ENCODE peak calls at places on chromosomes 13 and 19, in ten cellular contexts. B is uterus, C is psoas muscle, L is PC-9, M is upper lobe of left lung, X is upper lobe of right lung, I is left ventricle myocardium inferior, A is hepatocyte, G is GM12878, U is PC-3. W is an unnamed sample.

GRCh38 chr19:32224371-32225244 is 120.8 kb upstream of the ZNF507 start:
- DNase-seq in B (peak), C (peak), L (no peak), M (peak), X (peak), I (peak), A (peak), G (no peak), U (peak), W (peak)

GRCh38 chr13:24038846-24039330 is 121.6 kb upstream of the SPATA13 start:
- DNase-seq in B (no peak), C (no peak), L (peak), M (no peak), X (no peak), I (no peak), A (no peak), G (no peak), U (peak), W (no peak)

GRCh38 chr13:32320528-32320927 is 5.2 kb downstream of the BRCA2 start:
- DNase-seq in B (no peak), C (no peak), L (no peak), M (no peak), X (no peak), I (no peak), A (no peak), G (no peak), U (peak), W (no peak)

GRCh38 chr19:12163841-12164240 is 945 bp downstream of the ZNF136 start:
- DNase-seq in B (no peak), C (no peak), L (no peak), M (no peak), X (no peak), I (no peak), A (peak), G (no peak), U (peak), W (no peak)

GRCh38 chr19:36796714-36796999 is 24.1 kb upstream of the ZNF850 start:
- DNase-seq in B (no peak), C (no peak), L (no peak), M (peak), X (no peak), I (no peak), A (no peak), G (no peak), U (no peak), W (no peak)

GRCh38 chr19:49442793-49443365 is 1.6 kb upstream of the SLC17A7 start:
- DNase-seq in B (peak), C (peak), L (peak), M (peak), X (peak), I (peak), A (peak), G (no peak), U (peak), W (peak)

GRCh38 chr13:94115054-94115453 is 364.4 kb downstream of the DCT start:
- DNase-seq in B (no peak), C (no peak), L (no peak), M (no peak), X (no peak), I (no peak), A (no peak), G (no peak), U (peak), W (no peak)

GRCh38 chr13:106038752-106039151 is 496.7 kb downstream of the EFNB2 start:
- DNase-seq in B (no peak), C (no peak), L (peak), M (no peak), X (no peak), I (no peak), A (no peak), G (no peak), U (peak), W (no peak)

GRCh38 chr13:73496711-73497110 is 437.9 kb downstream of the KLF5 start:
- DNase-seq in B (no peak), C (no peak), L (peak), M (no peak), X (no peak), I (no peak), A (no peak), G (no peak), U (peak), W (no peak)

GRCh38 chr13:52411629-52412028 is 5.7 kb upstream of the THSD1 start:
- DNase-seq in B (no peak), C (no peak), L (no peak), M (no peak), X (no peak), I (no peak), A (peak), G (peak), U (peak), W (no peak)

GRCh38 chr19:43779820-43780219 is 953 bp downstream of the KCNN4 start:
- DNase-seq in B (no peak), C (no peak), L (peak), M (no peak), X (no peak), I (no peak), A (peak), G (no peak), U (peak), W (no peak)

GRCh38 chr19:8192227-8192820 is 16.8 kb upstream of the CERS4 start:
- DNase-seq in B (no peak), C (no peak), L (no peak), M (no peak), X (no peak), I (no peak), A (no peak), G (no peak), U (no peak), W (no peak)

GRCh38 chr13:80783926-80784325 is 443.0 kb upstream of the SPRY2 start:
- DNase-seq in B (no peak), C (no peak), L (no peak), M (no peak), X (no peak), I (no peak), A (no peak), G (no peak), U (no peak), W (no peak)

GRCh38 chr19:51359294-51359693 is 6.9 kb downstream of the ETFB start:
- DNase-seq in B (no peak), C (no peak), L (no peak), M (no peak), X (no peak), I (no peak), A (peak), G (no peak), U (peak), W (no peak)

GRCh38 chr13:67619987-67620386 is 389.9 kb upstream of the PCDH9 start:
- DNase-seq in B (no peak), C (no peak), L (no peak), M (no peak), X (no peak), I (no peak), A (peak), G (no peak), U (peak), W (no peak)

GRCh38 chr19:976476-976875 is 7.7 kb upstream of the WDR18 start:
- DNase-seq in B (no peak), C (no peak), L (no peak), M (no peak), X (no peak), I (no peak), A (peak), G (no peak), U (no peak), W (no peak)

GRCh38 chr13:41458939-41459753 is 1.8 kb downstream of the RGCC start:
- DNase-seq in B (no peak), C (no peak), L (no peak), M (no peak), X (peak), I (peak), A (peak), G (no peak), U (peak), W (peak)

GRCh38 chr13:68257111-68257842 is 1027.1 kb upstream of the PCDH9 start:
- DNase-seq in B (no peak), C (no peak), L (peak), M (no peak), X (no peak), I (no peak), A (no peak), G (no peak), U (no peak), W (no peak)

GRCh38 chr13:109368230-109368629 is 418.2 kb downstream of the IRS2 start:
- DNase-seq in B (no peak), C (no peak), L (no peak), M (no peak), X (no peak), I (no peak), A (no peak), G (no peak), U (no peak), W (no peak)

GRCh38 chr13:57823704-57824103 is 192.2 kb downstream of the PCDH17 start:
- DNase-seq in B (no peak), C (no peak), L (no peak), M (no peak), X (no peak), I (no peak), A (no peak), G (no peak), U (no peak), W (no peak)

GRCh38 chr13:50842711-50843255 is 709 bp downstream of the DLEU7 start:
- DNase-seq in B (no peak), C (peak), L (no peak), M (no peak), X (no peak), I (no peak), A (no peak), G (no peak), U (no peak), W (no peak)
- H3K27ac ChIP-seq in B (no peak), C (no peak), L (no peak), M (no peak), X (no peak), I (no peak), A (no peak), G (no peak), U (no peak), W (no peak)

GRCh38 chr13:99892866-99893504 is 78.6 kb downstream of the ZIC5 start:
- DNase-seq in B (no peak), C (no peak), L (no peak), M (no peak), X (no peak), I (no peak), A (no peak), G (no peak), U (no peak), W (no peak)

GRCh38 chr13:99894835-99895427 is 76.6 kb downstream of the ZIC5 start:
- DNase-seq in B (no peak), C (no peak), L (no peak), M (no peak), X (no peak), I (no peak), A (no peak), G (no peak), U (no peak), W (no peak)

GRCh38 chr13:99894105-99894504 is 77.5 kb downstream of the ZIC5 start:
- DNase-seq in B (no peak), C (no peak), L (no peak), M (no peak), X (no peak), I (no peak), A (no peak), G (no peak), U (no peak), W (no peak)

GRCh38 chr13:99892189-99892588 is 79.4 kb downstream of the ZIC5 start:
- DNase-seq in B (no peak), C (no peak), L (no peak), M (no peak), X (no peak), I (no peak), A (no peak), G (no peak), U (no peak), W (no peak)

DNA sequence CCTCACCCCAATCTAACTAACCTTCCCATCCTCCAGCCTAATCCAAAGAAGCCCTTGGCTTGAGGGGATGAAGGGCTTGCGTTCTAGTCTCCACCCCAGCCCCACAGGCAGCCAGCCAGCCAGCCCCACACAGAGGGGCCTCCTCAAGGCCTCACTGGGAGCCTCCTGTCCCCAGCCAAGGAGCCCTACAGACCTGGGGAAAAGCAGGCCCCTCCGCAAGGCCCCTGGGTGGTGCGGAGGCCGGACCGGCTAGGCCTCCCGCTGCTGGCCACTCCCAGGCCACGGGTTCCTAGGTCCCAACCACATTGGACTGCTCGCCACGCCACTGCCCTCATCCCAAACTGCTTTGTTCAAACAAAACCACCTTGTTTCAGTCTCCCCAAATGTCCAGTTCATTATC is 78.0 kb downstream of the ZIC5 start:
- DNase-seq in B (no peak), C (no peak), L (no peak), M (no peak), X (no peak), I (no peak), A (no peak), G (no peak), U (no peak), W (no peak)
- TF ChIP-seq CTCF in B (no peak), C (no peak), L (no peak), M (no peak), X (no peak), I (no peak), A (no peak), G (no peak), U (no peak), W (no peak)

GRCh38 chr19:5667751-5668271 is 12.5 kb downstream of the MICOS13 start:
- DNase-seq in B (no peak), C (no peak), L (no peak), M (peak), X (no peak), I (no peak), A (peak), G (no peak), U (no peak), W (no peak)
- H3K27ac ChIP-seq in B (no peak), C (no peak), L (no peak), M (no peak), X (no peak), I (no peak), A (no peak), G (no peak), U (no peak), W (no peak)

DNA sequence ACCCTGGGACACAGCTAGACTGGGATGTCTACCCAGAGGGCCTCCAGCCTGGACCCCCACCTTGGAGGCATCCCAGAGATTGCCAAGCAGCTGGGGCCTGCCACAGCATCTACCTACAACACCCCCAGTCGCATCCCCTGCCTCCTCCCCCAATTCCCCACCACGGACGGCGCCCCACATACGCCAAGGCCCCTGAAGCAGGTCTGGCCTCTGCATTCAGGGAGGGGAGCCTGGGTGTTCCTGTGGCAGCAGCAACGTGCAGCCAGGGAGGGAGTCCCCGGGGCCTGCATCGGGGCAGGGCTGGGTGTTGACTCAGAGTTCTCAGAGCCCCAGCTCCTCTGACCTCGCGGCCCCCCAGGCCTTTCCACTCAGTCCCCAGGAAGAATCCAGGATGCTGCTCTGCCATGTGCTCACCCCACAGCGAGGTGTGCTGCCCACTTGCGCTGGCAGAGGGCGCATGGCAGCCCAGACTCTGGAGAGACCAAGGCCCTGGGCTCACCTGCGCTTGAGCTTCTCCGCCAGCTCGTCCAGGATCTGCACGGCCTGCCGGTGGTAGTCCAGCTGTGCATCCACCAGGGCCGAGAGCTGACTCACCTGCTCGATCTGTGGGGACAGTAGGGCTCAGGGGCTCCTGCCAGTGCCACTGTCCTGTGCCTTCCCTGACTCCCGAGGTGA is 19.6 kb downstream of the MPND start:
- DNase-seq in B (no peak), C (no peak), L (no peak), M (peak), X (no peak), I (no peak), A (no peak), G (no peak), U (peak), W (no peak)
- TF ChIP-seq CTCF in B (no peak), C (no peak), L (peak), M (no peak), X (no peak), I (no peak), A (no peak), G (peak), U (peak), W (no peak)

GRCh38 chr19:2260341-2260751 is 4.1 kb upstream of the JSRP1 start:
- DNase-seq in B (no peak), C (no peak), L (peak), M (no peak), X (no peak), I (no peak), A (no peak), G (no peak), U (peak), W (no peak)
- H3K27ac ChIP-seq in B (no peak), C (no peak), L (peak), M (no peak), X (no peak), I (no peak), A (no peak), G (no peak), U (no peak), W (no peak)

DNA sequence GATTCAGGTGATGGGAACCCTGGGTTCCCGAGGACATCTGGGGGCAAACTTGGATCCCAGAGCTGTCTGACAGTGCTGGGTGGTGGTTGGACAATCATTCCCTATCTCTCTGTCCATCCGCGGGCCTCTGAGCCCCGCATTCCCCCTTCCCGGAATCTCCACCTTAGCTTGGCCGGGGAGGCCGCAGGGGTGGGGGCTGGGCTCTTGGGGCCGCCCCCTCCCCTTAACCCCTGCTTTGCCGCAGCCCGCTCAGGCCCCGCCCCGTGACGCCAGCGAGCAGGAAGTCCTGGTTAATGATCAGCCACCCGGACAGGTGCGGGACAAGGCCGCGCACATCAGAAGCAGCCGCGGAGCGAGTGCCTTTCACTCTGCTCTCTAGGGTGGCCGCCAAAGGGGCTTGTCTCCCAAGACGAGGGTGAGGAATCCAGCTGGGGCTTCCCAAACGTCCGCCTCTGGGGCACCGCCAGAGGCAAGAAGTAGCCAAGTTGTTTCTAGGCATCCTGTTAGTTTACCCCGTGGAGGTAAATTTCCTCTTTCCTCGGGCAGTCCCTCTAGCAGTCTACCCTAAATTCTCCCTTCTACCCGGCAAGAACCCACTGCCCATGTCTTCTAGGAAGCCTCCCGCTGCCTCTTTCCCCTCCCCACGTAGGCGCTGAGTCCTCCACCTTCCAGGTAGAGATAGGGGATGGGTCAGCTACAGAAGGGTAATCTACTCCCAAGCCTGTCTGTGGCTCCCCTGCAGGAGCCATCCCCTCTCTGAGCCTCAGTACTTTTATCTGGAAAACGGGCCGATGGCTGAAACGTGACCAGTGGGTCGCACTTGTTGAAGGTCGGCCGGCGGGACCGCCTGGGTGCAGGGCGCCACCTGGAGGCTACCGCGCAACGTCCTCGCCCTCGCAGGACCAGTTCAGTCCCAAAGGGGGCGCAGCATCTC is 3.0 kb downstream of the IRF2BP1 start:
- DNase-seq in B (peak), C (peak), L (peak), M (peak), X (peak), I (peak), A (peak), G (peak), U (peak), W (peak)
- TF ChIP-seq CTCF in B (peak), C (peak), L (peak), M (peak), X (peak), I (peak), A (peak), G (peak), U (peak), W (peak)

W was measured in CD4-positive, alpha-beta T cell.